ENCODE peak calls at places on chromosome 12, in six cellular contexts. N is HepG2, B is SK-N-SH, F is NT2/D1, Y is HCT116, E is K562. G is an unnamed sample.

GRCh38 chr12:70711831-70712230 is 74.6 kb upstream of the PTPRB start:
- DNase-seq in N (peak), B (no peak), F (no peak), Y (no peak), E (no peak), G (no peak)

GRCh38 chr12:50764861-50765324 is 992 bp downstream of the ATF1 start:
- DNase-seq in N (peak), B (peak), F (no peak), Y (no peak), E (no peak), G (no peak)

GRCh38 chr12:108447168-108447840 is 67.8 kb upstream of the FICD start:
- DNase-seq in N (no peak), B (peak), F (no peak), Y (no peak), E (no peak), G (no peak)

GRCh38 chr12:88141425-88141773 is 489 bp downstream of the CEP290 start:
- DNase-seq in N (no peak), B (no peak), F (no peak), Y (no peak), E (no peak), G (no peak)

GRCh38 chr12:28527631-28528249 is 337.5 kb downstream of the CCDC91 start:
- DNase-seq in N (no peak), B (no peak), F (no peak), Y (no peak), E (no peak), G (no peak)

GRCh38 chr12:132610051-132610759 is at the start of gene LRCOL1:
- DNase-seq in N (no peak), B (peak), F (no peak), Y (no peak), E (no peak), G (no peak)

GRCh38 chr12:117155278-117156060 is 34.8 kb downstream of the FBXO21 start:
- DNase-seq in N (peak), B (peak), F (peak), Y (peak), E (peak), G (peak)

GRCh38 chr12:124636138-124636968 is 68.9 kb upstream of the NCOR2 start:
- DNase-seq in N (no peak), B (no peak), F (no peak), Y (peak), E (peak), G (no peak)

GRCh38 chr12:131093971-131094830 is 140.5 kb downstream of the ADGRD1 start:
- DNase-seq in N (no peak), B (no peak), F (no peak), Y (no peak), E (no peak), G (no peak)

GRCh38 chr12:126772171-126772864 is 1494.7 kb upstream of the TMEM132C start:
- DNase-seq in N (peak), B (no peak), F (no peak), Y (peak), E (peak), G (no peak)

GRCh38 chr12:43063642-43064041 is 474.1 kb upstream of the PRICKLE1 start:
- DNase-seq in N (no peak), B (no peak), F (no peak), Y (no peak), E (no peak), G (no peak)

GRCh38 chr12:5197127-5197526 is 153.4 kb downstream of the KCNA5 start:
- DNase-seq in N (no peak), B (no peak), F (no peak), Y (no peak), E (no peak), G (no peak)

GRCh38 chr12:114926341-114926740 is 242.4 kb upstream of the TBX3 start:
- DNase-seq in N (no peak), B (no peak), F (no peak), Y (no peak), E (no peak), G (no peak)

GRCh38 chr12:72071030-72071429 is 132.4 kb downstream of the TPH2 start:
- DNase-seq in N (no peak), B (no peak), F (no peak), Y (no peak), E (no peak), G (no peak)
- TF ChIP-seq YY1 in N (no peak), B (no peak), F (no peak), Y (no peak), E (no peak), G (no peak)

GRCh38 chr12:112000806-112001205 is 12.2 kb downstream of the TMEM116 start:
- DNase-seq in N (no peak), B (no peak), F (no peak), Y (no peak), E (no peak), G (no peak)
- TF ChIP-seq YY1 in N (no peak), B (no peak), F (no peak), Y (no peak), E (no peak), G (no peak)

DNA sequence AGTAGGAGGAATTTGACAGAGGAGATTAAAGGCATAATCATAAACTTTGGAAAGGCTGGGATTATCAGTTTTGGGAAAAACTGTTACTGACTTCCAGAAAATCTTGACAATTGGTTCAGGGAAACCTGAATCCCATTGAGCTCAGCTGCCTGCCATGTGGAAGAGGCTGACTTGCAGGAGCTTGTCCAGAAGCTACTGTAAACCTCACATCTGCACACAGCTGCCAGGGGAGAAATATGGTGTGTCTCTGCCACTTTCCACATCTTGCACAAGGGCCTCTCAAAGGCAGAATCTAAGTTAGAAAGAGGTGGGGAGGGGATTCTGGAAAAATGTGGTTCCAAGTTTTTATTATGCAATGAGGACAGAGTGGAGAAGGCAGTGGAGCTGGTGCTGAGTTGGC is 8.7 kb upstream of the BHLHE41 start:
- DNase-seq in N (no peak), B (no peak), F (no peak), Y (no peak), E (no peak), G (no peak)
- TF ChIP-seq YY1 in N (no peak), B (no peak), F (no peak), Y (no peak), E (no peak), G (no peak)

DNA sequence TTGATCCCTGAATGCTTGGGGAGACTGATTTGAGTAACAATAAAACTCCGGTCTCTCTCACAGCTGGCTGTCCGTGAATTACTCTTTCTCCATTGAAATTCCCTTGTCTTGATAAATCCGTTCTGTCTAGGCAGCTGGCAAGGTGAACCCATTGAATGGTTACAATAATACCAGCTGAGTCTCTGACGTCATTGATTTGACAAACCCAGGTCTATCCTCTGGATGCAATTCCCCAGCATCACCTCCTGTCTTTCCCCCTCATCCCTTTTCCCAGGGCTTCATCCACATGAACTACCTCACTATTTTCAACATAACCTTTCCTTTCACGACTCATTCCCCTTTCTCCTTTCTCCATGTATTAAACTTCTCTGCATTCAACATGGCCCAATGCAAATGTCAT is 98.7 kb upstream of the TMEM132C start:
- DNase-seq in N (no peak), B (no peak), F (no peak), Y (no peak), E (no peak), G (no peak)
- TF ChIP-seq YY1 in N (no peak), B (no peak), F (no peak), Y (no peak), E (no peak), G (no peak)

DNA sequence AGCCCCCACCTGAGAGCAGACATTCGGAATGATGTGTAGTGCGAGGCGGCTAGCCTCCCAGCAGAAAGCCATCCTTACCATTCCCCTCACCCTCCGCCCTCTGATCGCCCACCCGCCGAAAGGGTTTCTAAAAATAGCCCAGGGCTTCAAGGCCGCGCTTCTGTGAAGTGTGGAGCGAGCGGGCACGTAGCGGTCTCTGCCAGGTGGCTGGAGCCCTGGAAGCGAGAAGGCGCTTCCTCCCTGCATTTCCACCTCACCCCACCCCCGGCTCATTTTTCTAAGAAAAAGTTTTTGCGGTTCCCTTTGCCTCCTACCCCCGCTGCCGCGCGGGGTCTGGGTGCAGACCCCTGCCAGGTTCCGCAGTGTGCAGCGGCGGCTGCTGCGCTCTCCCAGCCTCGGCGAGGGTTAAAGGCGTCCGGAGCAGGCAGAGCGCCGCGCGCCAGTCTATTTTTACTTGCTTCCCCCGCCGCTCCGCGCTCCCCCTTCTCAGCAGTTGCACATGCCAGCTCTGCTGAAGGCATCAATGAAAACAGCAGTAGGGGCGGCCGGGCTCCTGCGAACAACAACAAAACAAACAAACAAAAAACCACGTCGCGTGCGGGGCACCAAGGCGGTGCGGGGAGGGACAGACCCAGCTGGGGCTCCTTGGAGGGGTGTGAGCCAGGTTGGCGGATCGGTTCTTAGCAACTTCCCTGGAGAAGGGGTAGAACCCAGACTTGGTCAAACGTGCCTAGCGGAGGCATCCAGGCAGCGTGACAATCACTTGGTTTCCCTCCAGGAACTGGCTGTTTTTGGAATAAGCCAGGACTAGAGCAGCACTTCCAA is 2.4 kb downstream of the PRMT8 start:
- DNase-seq in N (no peak), B (peak), F (no peak), Y (no peak), E (no peak), G (no peak)
- TF ChIP-seq YY1 in N (no peak), B (no peak), F (no peak), Y (no peak), E (no peak), G (no peak)

DNA sequence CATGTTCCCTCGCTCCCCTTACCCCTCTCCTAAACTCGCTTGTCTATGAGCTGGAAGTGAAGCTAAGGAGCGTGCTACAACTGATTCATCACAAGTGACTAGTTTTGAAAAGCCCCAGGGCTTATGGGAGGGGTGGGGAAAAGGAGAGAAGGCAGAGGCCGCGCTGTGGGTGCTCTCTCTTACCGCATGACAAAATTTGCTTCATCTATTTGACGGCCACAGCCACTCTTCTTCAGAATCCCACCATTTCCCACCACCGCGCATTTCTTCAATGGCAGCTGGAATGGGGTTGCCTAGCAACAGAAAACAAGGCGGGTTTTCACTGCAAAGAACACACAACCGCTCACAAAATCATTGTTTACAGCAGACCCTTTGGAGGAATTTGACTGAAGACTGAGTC is 79.4 kb downstream of the ST8SIA1 start:
- DNase-seq in N (no peak), B (no peak), F (peak), Y (no peak), E (no peak), G (no peak)
- TF ChIP-seq YY1 in N (no peak), B (no peak), F (no peak), Y (no peak), E (no peak), G (peak)

GRCh38 chr12:75834591-75834990 is 197.0 kb downstream of the PHLDA1 start:
- DNase-seq in N (no peak), B (no peak), F (no peak), Y (no peak), E (no peak), G (no peak)
- TF ChIP-seq YY1 in N (no peak), B (no peak), F (no peak), Y (no peak), E (no peak), G (no peak)

GRCh38 chr12:66753810-66754209 is 74.9 kb upstream of the GRIP1 start:
- DNase-seq in N (no peak), B (no peak), F (no peak), Y (no peak), E (no peak), G (no peak)
- TF ChIP-seq YY1 in N (no peak), B (no peak), F (no peak), Y (no peak), E (no peak), G (no peak)

DNA sequence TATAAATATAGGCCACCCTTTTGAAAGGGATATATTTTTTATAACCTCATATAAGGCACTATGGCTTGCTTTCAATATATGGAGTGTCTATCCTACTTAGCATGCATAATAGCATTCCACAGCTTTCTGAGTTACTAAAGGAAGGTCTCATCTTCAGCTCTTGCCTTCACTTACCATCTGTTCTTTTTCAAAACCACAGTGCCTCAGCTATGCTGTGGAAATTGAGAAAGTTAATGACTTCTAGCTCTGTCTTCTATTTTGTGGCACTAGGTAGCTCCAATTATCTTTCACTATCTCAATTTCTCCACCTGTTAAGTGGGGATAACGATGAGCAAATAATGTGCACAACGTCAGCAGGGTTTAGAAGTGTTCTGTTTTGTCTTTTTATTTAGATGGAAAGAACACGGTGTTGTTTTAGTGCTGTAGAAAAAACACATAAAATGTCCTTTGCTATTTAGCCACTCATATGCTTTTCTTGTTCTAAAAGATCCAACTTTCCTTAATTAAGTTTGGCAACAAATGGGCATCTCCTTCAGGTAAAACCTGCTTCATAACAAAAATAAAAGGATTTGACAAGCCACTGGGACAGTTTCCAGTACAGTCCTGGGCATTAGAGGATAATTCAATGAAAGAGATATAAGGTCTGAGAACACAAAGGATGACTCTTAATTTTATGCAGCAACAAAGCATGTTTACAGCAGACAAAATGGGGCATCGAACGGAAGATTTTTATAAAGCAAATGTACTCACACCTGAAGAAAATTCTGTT is 462.0 kb upstream of the SYT1 start:
- DNase-seq in N (no peak), B (peak), F (no peak), Y (no peak), E (no peak), G (no peak)
- TF ChIP-seq YY1 in N (no peak), B (no peak), F (no peak), Y (no peak), E (no peak), G (no peak)

GRCh38 chr12:112584266-112584722 is 165.5 kb downstream of the PTPN11 start:
- DNase-seq in N (peak), B (no peak), F (no peak), Y (peak), E (peak), G (peak)
- TF ChIP-seq YY1 in N (no peak), B (no peak), F (no peak), Y (no peak), E (no peak), G (no peak)

G was measured in H1.